ENCODE peak calls at places on chromosomes 4 and X, in five cellular contexts. M is bronchial epithelial cell, A is spleen, V is lung, N is cardiac fibroblast. X is an unnamed sample.

GRCh38 chrX:36978886-36979285 is 29.3 kb upstream of the FAM47C start:
- DNase-seq in M (peak; percentile 59), V (no peak), N (no peak), A (no peak), X (no peak)

GRCh38 chr4:56698329-56698728 is 17.2 kb upstream of the HOPX start:
- DNase-seq in M (peak; percentile 60), N (peak; percentile 41), V (peak; percentile 75), A (no peak), X (no peak)

GRCh38 chrX:72360326-72360725 is 54.6 kb upstream of the CITED1 start:
- DNase-seq in A (no peak), V (no peak), N (no peak), M (no peak), X (no peak)

GRCh38 chr4:112514079-112514448 is 1.9 kb downstream of the NEUROG2 start:
- DNase-seq in V (no peak), N (no peak), M (no peak), A (no peak), X (no peak)

GRCh38 chrX:155997436-155997835 is at the start of gene IL9R:
- DNase-seq in M (no peak), N (no peak), A (no peak), V (no peak), X (no peak)

GRCh38 chr4:3851211-3851610 is 85.0 kb downstream of the ADRA2C start:
- DNase-seq in N (no peak), V (no peak), A (no peak), M (peak; percentile 4), X (peak; percentile 71)

GRCh38 chr4:89000844-89001360 is 56.1 kb downstream of the FAM13A start:
- DNase-seq in N (peak; percentile 80), A (no peak), M (peak; percentile 90), V (no peak), X (peak; percentile 66)

GRCh38 chrX:66150188-66150587 is 13.9 kb upstream of the HEPH start:
- DNase-seq in N (no peak), V (no peak), A (no peak), M (peak; percentile 10), X (no peak)

GRCh38 chrX:16205840-16206239 is 38.6 kb downstream of the MAGEB17 start:
- DNase-seq in M (no peak), N (peak; percentile 4), V (no peak), A (no peak), X (no peak)

GRCh38 chr4:148730766-148731165 is 288.6 kb upstream of the NR3C2 start:
- DNase-seq in A (no peak), M (no peak), N (no peak), V (no peak), X (no peak)

GRCh38 chr4:22454955-22455354 is 60.9 kb downstream of the ADGRA3 start:
- DNase-seq in N (no peak), V (no peak), A (no peak), M (no peak), X (peak; percentile 44)

GRCh38 chrX:11113731-11114130 is 2.6 kb downstream of the HCCS start:
- DNase-seq in A (no peak), V (no peak), N (no peak), M (no peak), X (peak; percentile 18)

GRCh38 chrX:94515009-94515408 is 841.0 kb downstream of the FAM133A start:
- DNase-seq in V (no peak), M (no peak), N (no peak), A (no peak), X (no peak)

GRCh38 chr4:108492816-108493595 is 127.4 kb upstream of the RPL34 start:
- DNase-seq in V (no peak), M (peak; percentile 28), A (peak; percentile 48), N (peak; percentile 13), X (peak; percentile 28)

GRCh38 chrX:113644426-113644825 is 803.8 kb upstream of the AMOT start:
- DNase-seq in A (no peak), V (no peak), N (peak; percentile 28), M (peak; percentile 0), X (peak; percentile 63)

GRCh38 chr4:53629296-53629695 is 38.0 kb upstream of the LNX1 start:
- DNase-seq in M (no peak), V (no peak), A (no peak), N (no peak), X (no peak)

GRCh38 chr4:33386761-33387160 is 2666.6 kb downstream of the PCDH7 start:
- DNase-seq in A (no peak), V (no peak), N (peak; percentile 7), M (no peak), X (no peak)

GRCh38 chrX:13029341-13029740 is 15.1 kb downstream of the FAM9C start:
- DNase-seq in M (peak; percentile 32), V (no peak), A (no peak), N (peak; percentile 38), X (peak; percentile 53)

GRCh38 chrX:132622130-132622529 is 133.3 kb upstream of the MBNL3 start:
- DNase-seq in V (no peak), N (peak; percentile 15), M (peak; percentile 51), A (no peak), X (peak; percentile 50)

GRCh38 chr4:98092833-98093439 is 50.3 kb downstream of the STPG2 start:
- DNase-seq in N (peak; percentile 41), M (peak; percentile 52), V (no peak), A (no peak), X (peak; percentile 20)

GRCh38 chr4:8351931-8352367 is 82.4 kb downstream of the HTRA3 start:
- DNase-seq in M (no peak), V (peak; percentile 42), A (no peak), N (peak; percentile 16), X (peak; percentile 87)

GRCh38 chr4:113148925-113149324 is 99.5 kb downstream of the ANK2 start:
- DNase-seq in V (no peak), M (no peak), A (no peak), N (no peak), X (no peak)

GRCh38 chrX:38474543-38474942 is 86.8 kb upstream of the TSPAN7 start:
- DNase-seq in V (no peak), N (no peak), M (no peak), A (no peak), X (no peak)

GRCh38 chr4:138050601-138051000 is 191.5 kb downstream of the SLC7A11 start:
- DNase-seq in N (no peak), M (no peak), A (no peak), V (no peak), X (no peak)

GRCh38 chr4:30721353-30722091 is 1.4 kb downstream of the PCDH7 start:
- DNase-seq in N (peak; percentile 22), M (no peak), V (no peak), A (no peak), X (peak; percentile 29)

GRCh38 chr4:91436556-91436955 is 867.2 kb upstream of the GRID2 start:
- DNase-seq in N (no peak), A (no peak), M (no peak), V (no peak), X (no peak)

GRCh38 chr4:183797041-183797444 is 108.1 kb upstream of the STOX2 start:
- DNase-seq in A (peak; percentile 79), N (no peak), M (no peak), V (peak; percentile 74), X (no peak)

GRCh38 chr4:133124746-133125145 is 24.3 kb upstream of the PCDH10 start:
- DNase-seq in N (no peak), V (no peak), A (no peak), M (no peak), X (no peak)

GRCh38 chr4:71230258-71230594 is 108.6 kb upstream of the SLC4A4 start:
- DNase-seq in V (no peak), A (no peak), N (no peak), M (peak; percentile 44), X (peak; percentile 89)
- H3K4me3 ChIP-seq in V (no peak overlapping the region), A (no peak overlapping the region), N (no peak overlapping the region), M (no peak overlapping the region), X (no peak overlapping the region)

GRCh38 chrX:23451266-23451665 is 116.6 kb downstream of the PTCHD1 start:
- DNase-seq in V (no peak), M (no peak), A (no peak), N (no peak), X (no peak)
- TF ChIP-seq CTCF in V (no peak), M (no peak), A (no peak), N (no peak), X (no peak)

DNA sequence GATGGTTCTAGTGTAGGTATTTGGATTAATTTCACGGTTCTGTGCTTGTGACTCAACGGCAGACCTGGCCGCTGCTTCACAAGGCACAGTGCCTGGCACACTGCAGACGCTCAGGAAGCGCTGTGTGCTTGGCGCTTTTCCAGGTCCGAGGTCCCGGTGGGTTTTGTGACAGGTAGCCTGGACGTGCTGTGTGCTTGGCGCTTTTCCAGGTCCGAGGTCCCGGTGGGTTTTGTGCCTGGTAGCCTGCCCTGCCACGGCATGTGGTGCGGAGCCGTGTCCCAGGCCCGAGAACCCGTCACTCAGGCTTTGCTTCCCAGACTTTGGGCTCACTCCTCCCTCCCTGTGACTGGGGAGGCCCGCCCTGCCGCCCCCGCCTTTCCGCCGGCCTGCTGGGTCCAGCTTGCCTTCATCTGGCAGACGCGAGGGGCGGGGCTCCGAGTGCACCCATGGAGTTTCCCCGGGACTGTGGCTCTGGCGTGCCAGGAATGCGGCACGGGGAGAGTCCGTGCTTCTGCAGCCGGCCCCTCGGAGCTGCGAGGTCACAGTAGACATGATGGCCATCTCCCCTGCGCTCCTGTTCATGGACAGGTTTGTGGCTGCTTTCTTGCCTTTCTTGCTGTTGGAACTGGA is 44.2 kb downstream of the TBC1D14 start:
- DNase-seq in M (peak; percentile 68), V (peak; percentile 75), N (peak; percentile 76), A (peak; percentile 80), X (peak; percentile 86)
- H3K4me3 ChIP-seq in M (no peak overlapping the region), V (no peak overlapping the region), N (peak overlapping the region; percentile 42), A (no peak overlapping the region), X (peak overlapping the region; percentile 34)

GRCh38 chrX:123859409-123859827 is 435 bp upstream of the XIAP start:
- DNase-seq in A (no peak), V (no peak), N (no peak), M (peak; percentile 56), X (no peak)

GRCh38 chrX:123860983-123861382 is 1.1 kb downstream of the XIAP start:
- DNase-seq in N (peak; percentile 32), V (no peak), M (peak; percentile 28), A (no peak), X (peak; percentile 41)

GRCh38 chrX:123859828-123860505 is at the start of gene XIAP:
- DNase-seq in V (peak; percentile 84), N (peak; percentile 89), A (peak; percentile 94), M (peak; percentile 73), X (peak; percentile 92)

DNA sequence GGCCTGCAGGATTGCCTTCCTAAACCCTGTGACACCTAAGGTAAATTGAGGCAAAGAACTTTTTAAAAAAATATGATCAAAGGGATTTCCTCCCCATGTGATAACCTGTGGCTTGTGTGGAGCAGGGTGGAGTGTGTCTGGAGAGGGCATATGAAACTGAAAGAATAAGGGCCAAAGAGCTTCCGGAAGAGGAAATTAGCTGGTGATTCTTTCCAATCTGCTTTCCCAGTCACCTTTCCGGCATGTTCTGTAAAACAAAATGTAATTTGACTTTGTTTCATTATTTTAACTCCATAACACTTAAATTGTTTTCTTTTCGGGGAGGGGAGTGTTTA is 620 bp downstream of the XIAP start:
- DNase-seq in M (peak; percentile 34), N (peak; percentile 46), A (no peak), V (no peak), X (peak; percentile 63)
- TF ChIP-seq CTCF in M (no peak), N (no peak), A (no peak), V (no peak), X (no peak)

GRCh38 chr4:2059726-2060577 is 825 bp downstream of the NAT8L start:
- DNase-seq in V (no peak), A (peak; percentile 51), N (no peak), M (no peak), X (peak; percentile 6)
- H3K4me3 ChIP-seq in V (no peak overlapping the region), A (peak overlapping the region; percentile 20), N (no peak overlapping the region), M (no peak overlapping the region), X (no peak overlapping the region)